ENCODE peak calls at places on chromosome 3, in four cellular contexts. One of them, this sample, is unnamed.

GRCh38 chr3:41198950-41199865 is at the start of gene CTNNB1:
- DNase-seq in K562: peak; percentile 82
- DNase-seq in GM12878: peak; percentile 50
- DNase-seq in IMR-90: peak; percentile 95
- DNase-seq in this sample: peak; percentile 91

GRCh38 chr3:105108823-105109222 is 257.9 kb upstream of the ALCAM start:
- DNase-seq in K562: no peak
- DNase-seq in GM12878: no peak
- DNase-seq in IMR-90: no peak
- DNase-seq in this sample: peak; percentile 40

GRCh38 chr3:67017211-67017610 is 19.1 kb downstream of the KBTBD8 start:
- DNase-seq in K562: peak; percentile 69
- DNase-seq in GM12878: no peak
- DNase-seq in IMR-90: peak; percentile 42
- DNase-seq in this sample: no peak

GRCh38 chr3:131957511-131957910 is 77.3 kb downstream of the CPNE4 start:
- DNase-seq in K562: no peak
- DNase-seq in GM12878: no peak
- DNase-seq in IMR-90: no peak
- DNase-seq in this sample: no peak

GRCh38 chr3:148957586-148957985 is 33.8 kb upstream of the GYG1 start:
- DNase-seq in K562: peak; percentile 30
- DNase-seq in GM12878: no peak
- DNase-seq in IMR-90: no peak
- DNase-seq in this sample: no peak

GRCh38 chr3:193869221-193870201 is 266.4 kb upstream of the HES1 start:
- DNase-seq in K562: peak; percentile 40
- DNase-seq in GM12878: no peak
- DNase-seq in IMR-90: peak; percentile 91
- DNase-seq in this sample: peak; percentile 69

GRCh38 chr3:9897408-9898372 is 5.0 kb upstream of the IL17RE start:
- DNase-seq in K562: peak; percentile 80
- DNase-seq in GM12878: peak; percentile 28
- DNase-seq in IMR-90: peak; percentile 41
- DNase-seq in this sample: peak; percentile 75

GRCh38 chr3:131795382-131796085 is 239.3 kb downstream of the CPNE4 start:
- DNase-seq in K562: peak; percentile 41
- DNase-seq in GM12878: no peak
- DNase-seq in IMR-90: no peak
- DNase-seq in this sample: no peak

GRCh38 chr3:32239638-32240550 is 1.4 kb downstream of the CMTM8 start:
- DNase-seq in K562: peak; percentile 60
- DNase-seq in GM12878: no peak
- DNase-seq in IMR-90: no peak
- DNase-seq in this sample: peak; percentile 64

GRCh38 chr3:16821053-16821452 is 63.7 kb upstream of the PLCL2 start:
- DNase-seq in K562: no peak
- DNase-seq in GM12878: no peak
- DNase-seq in IMR-90: no peak
- DNase-seq in this sample: no peak

GRCh38 chr3:188348445-188349244 is 194.7 kb downstream of the LPP start:
- DNase-seq in K562: no peak
- DNase-seq in GM12878: no peak
- DNase-seq in IMR-90: peak; percentile 85
- DNase-seq in this sample: peak; percentile 88

GRCh38 chr3:123525433-123525832 is 59.4 kb downstream of the HACD2 start:
- DNase-seq in K562: no peak
- DNase-seq in GM12878: no peak
- DNase-seq in IMR-90: no peak
- DNase-seq in this sample: no peak

GRCh38 chr3:23820888-23821287 is 15.1 kb downstream of the UBE2E1 start:
- DNase-seq in K562: no peak
- DNase-seq in GM12878: no peak
- DNase-seq in IMR-90: no peak
- DNase-seq in this sample: no peak

GRCh38 chr3:160676547-160677303 is at the start of gene ARL14:
- DNase-seq in K562: no peak
- DNase-seq in GM12878: no peak
- DNase-seq in IMR-90: peak; percentile 68
- DNase-seq in this sample: peak; percentile 60

GRCh38 chr3:25563601-25564000 is 101.1 kb downstream of the TOP2B start:
- DNase-seq in K562: no peak
- DNase-seq in GM12878: no peak
- DNase-seq in IMR-90: peak; percentile 41
- DNase-seq in this sample: no peak

GRCh38 chr3:177516130-177517011 is 319.1 kb upstream of the TBL1XR1 start:
- DNase-seq in K562: no peak
- DNase-seq in GM12878: no peak
- DNase-seq in IMR-90: peak; percentile 90
- DNase-seq in this sample: peak; percentile 56

GRCh38 chr3:135038191-135038590 is 243.1 kb downstream of the EPHB1 start:
- DNase-seq in K562: no peak
- DNase-seq in GM12878: no peak
- DNase-seq in IMR-90: no peak
- DNase-seq in this sample: no peak

GRCh38 chr3:19190136-19190535 is 41.8 kb downstream of the KCNH8 start:
- DNase-seq in K562: no peak
- DNase-seq in GM12878: no peak
- DNase-seq in IMR-90: no peak
- DNase-seq in this sample: no peak

GRCh38 chr3:124557433-124558232 is 172.6 kb upstream of the UMPS start:
- DNase-seq in K562: no peak
- DNase-seq in GM12878: no peak
- DNase-seq in IMR-90: peak; percentile 71
- DNase-seq in this sample: peak; percentile 78

GRCh38 chr3:169629895-169630294 is 33.6 kb downstream of the MECOM start:
- DNase-seq in K562: no peak
- DNase-seq in GM12878: no peak
- DNase-seq in IMR-90: no peak
- DNase-seq in this sample: no peak

GRCh38 chr3:73459711-73460110 is 165.0 kb downstream of the PDZRN3 start:
- DNase-seq in K562: no peak
- DNase-seq in GM12878: no peak
- DNase-seq in IMR-90: peak; percentile 55
- DNase-seq in this sample: no peak

GRCh38 chr3:111465081-111465670 is 76.8 kb upstream of the CD96 start:
- DNase-seq in K562: no peak
- DNase-seq in GM12878: no peak
- DNase-seq in IMR-90: no peak
- DNase-seq in this sample: no peak

GRCh38 chr3:27360113-27361078 is 8.8 kb downstream of the NEK10 start:
- DNase-seq in K562: no peak
- DNase-seq in GM12878: no peak
- DNase-seq in IMR-90: peak; percentile 44
- DNase-seq in this sample: peak; percentile 98

GRCh38 chr3:43726511-43726910 is 35.8 kb downstream of the ABHD5 start:
- DNase-seq in K562: no peak
- DNase-seq in GM12878: no peak
- DNase-seq in IMR-90: peak; percentile 68
- DNase-seq in this sample: no peak

GRCh38 chr3:3586843-3587626 is 212.2 kb upstream of the LRRN1 start:
- DNase-seq in K562: no peak
- DNase-seq in GM12878: no peak
- DNase-seq in IMR-90: no peak
- DNase-seq in this sample: no peak

GRCh38 chr3:136805795-136806194 is 13.1 kb upstream of the SLC35G2 start:
- DNase-seq in K562: no peak
- DNase-seq in GM12878: no peak
- DNase-seq in IMR-90: no peak
- DNase-seq in this sample: no peak

GRCh38 chr3:55158345-55158744 is 230.5 kb upstream of the LRTM1 start:
- DNase-seq in K562: no peak
- DNase-seq in GM12878: no peak
- DNase-seq in IMR-90: no peak
- DNase-seq in this sample: no peak

GRCh38 chr3:55159711-55160110 is 231.9 kb upstream of the LRTM1 start:
- DNase-seq in K562: no peak
- DNase-seq in GM12878: no peak
- DNase-seq in IMR-90: no peak
- DNase-seq in this sample: no peak

GRCh38 chr3:55159016-55159415 is 231.2 kb upstream of the LRTM1 start:
- DNase-seq in K562: no peak
- DNase-seq in GM12878: no peak
- DNase-seq in IMR-90: no peak
- DNase-seq in this sample: no peak

GRCh38 chr3:55157736-55158135 is 229.9 kb upstream of the LRTM1 start:
- DNase-seq in K562: no peak
- DNase-seq in GM12878: no peak
- DNase-seq in IMR-90: peak; percentile 47
- DNase-seq in this sample: no peak

GRCh38 chr3:55156851-55157650 is 229.2 kb upstream of the LRTM1 start:
- DNase-seq in K562: no peak
- DNase-seq in GM12878: no peak
- DNase-seq in IMR-90: no peak
- DNase-seq in this sample: no peak
- TF ChIP-seq FOS in K562: no peak
- TF ChIP-seq FOS in GM12878: no peak
- TF ChIP-seq FOS in IMR-90: no peak
- TF ChIP-seq FOS in this sample: no peak

GRCh38 chr3:171732741-171733140 is 77.5 kb downstream of the PLD1 start:
- DNase-seq in K562: no peak
- DNase-seq in GM12878: no peak
- DNase-seq in IMR-90: no peak
- DNase-seq in this sample: no peak

GRCh38 chr3:171733561-171733960 is 76.7 kb downstream of the PLD1 start:
- DNase-seq in K562: no peak
- DNase-seq in GM12878: no peak
- DNase-seq in IMR-90: no peak
- DNase-seq in this sample: no peak

DNA sequence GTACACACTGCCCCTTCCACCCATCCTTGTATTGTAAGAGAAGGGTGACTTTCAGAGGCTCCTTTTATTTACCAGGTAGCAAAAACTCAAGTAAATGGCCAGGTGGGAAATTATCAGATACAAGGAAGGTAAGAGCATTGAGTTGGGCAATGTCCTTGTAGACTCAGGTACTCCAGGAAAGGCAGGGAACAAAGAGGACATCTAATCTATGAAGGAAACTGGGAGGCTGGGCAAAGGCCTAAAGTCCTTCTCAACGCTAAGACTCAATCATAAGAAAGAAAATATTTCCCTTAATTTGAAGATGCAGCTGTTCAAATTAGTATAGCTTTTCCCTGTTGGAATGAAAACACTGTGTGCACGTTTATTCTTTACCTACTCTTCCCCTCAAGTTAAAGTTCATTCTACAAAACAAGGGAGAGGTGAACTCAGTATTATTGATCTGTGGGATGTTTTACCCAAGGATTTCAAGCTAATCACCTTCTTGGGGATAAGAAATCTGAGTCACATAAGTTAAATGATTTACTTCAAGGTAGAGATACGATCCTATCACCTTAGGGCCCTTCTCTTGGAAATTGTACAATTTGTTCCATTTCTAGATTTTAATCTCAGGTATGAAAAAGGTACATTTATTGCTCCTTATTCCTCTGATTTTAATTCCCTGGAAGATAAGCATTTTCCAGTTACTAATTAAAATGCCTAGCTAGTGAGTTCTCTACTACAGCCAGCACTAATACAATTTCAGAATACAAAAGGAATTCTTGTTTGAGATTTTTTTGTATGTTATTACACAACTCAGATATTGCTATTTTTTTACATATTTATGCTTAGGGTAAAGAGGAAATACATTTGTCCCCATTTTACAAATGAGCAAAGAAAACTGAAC is 80.6 kb downstream of the PLD1 start:
- DNase-seq in K562: no peak
- DNase-seq in GM12878: no peak
- DNase-seq in IMR-90: no peak
- DNase-seq in this sample: no peak
- TF ChIP-seq FOS in K562: no peak
- TF ChIP-seq FOS in GM12878: no peak
- TF ChIP-seq FOS in IMR-90: no peak
- TF ChIP-seq FOS in this sample: no peak

GRCh38 chr3:172717493-172718088 is 6.7 kb upstream of the NCEH1 start:
- DNase-seq in K562: no peak
- DNase-seq in GM12878: no peak
- DNase-seq in IMR-90: no peak
- DNase-seq in this sample: no peak
- TF ChIP-seq FOS in K562: no peak
- TF ChIP-seq FOS in GM12878: no peak
- TF ChIP-seq FOS in IMR-90: no peak
- TF ChIP-seq FOS in this sample: no peak

DNA sequence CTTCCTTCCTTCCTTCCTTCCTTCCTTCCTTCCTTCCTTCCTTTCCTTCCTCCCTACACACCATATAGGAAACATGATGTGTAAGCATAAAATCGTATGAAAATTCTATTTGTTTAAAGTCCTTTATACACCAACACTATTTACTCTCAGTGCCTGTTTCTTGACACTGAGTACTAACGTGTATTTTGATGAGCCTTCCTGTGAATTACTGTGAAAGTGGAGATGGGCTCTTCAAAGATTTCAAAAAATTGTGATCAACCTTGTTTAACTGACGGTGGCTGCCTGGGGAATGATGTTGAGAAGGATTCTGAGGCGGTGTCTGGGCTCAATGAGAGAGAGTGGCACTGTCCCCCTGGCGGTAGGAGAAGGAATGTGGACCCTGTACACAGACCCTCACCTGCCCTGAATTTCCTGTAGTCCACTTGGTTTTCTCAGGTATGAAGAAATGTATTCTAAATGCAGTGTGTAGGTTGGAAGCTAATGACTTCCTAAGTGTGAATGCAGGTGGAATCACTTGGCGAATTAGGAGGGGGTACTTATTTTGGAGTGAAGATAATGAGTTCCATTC is 237.9 kb downstream of the GAP43 start:
- DNase-seq in K562: no peak
- DNase-seq in GM12878: no peak
- DNase-seq in IMR-90: no peak
- DNase-seq in this sample: no peak
- TF ChIP-seq FOS in K562: no peak
- TF ChIP-seq FOS in GM12878: no peak
- TF ChIP-seq FOS in IMR-90: no peak
- TF ChIP-seq FOS in this sample: no peak